ENCODE peak calls at places on chromosome 7, in eight cellular contexts. B is A549, Q is upper lobe of left lung, W is transverse colon, K is K562, V is sigmoid colon, P is tibial nerve, I is SK-N-SH. M is an unnamed sample.

GRCh38 chr7:87316097-87316700 is 29.3 kb upstream of the CROT start:
- DNase-seq in B (no peak), P (no peak), Q (no peak), V (no peak), W (no peak), I (no peak), K (no peak), M (no peak)

GRCh38 chr7:87877641-87878040 is 1.3 kb downstream of the DBF4 start:
- DNase-seq in K (no peak), V (no peak), P (no peak), Q (no peak), B (no peak), I (no peak), W (no peak), M (no peak)

GRCh38 chr7:134533288-134533771 is 6.0 kb downstream of the AKR1B10 start:
- DNase-seq in K (no peak), P (no peak), V (no peak), B (no peak), Q (no peak), W (no peak), I (no peak), M (no peak)

GRCh38 chr7:98294798-98295382 is 13.4 kb downstream of the BRI3 start:
- DNase-seq in P (no peak), K (peak), I (peak), Q (peak), W (peak), V (no peak), B (peak), M (no peak)

GRCh38 chr7:155252388-155252957 is 45.2 kb upstream of the INSIG1 start:
- DNase-seq in Q (no peak), I (no peak), W (no peak), V (no peak), P (no peak), B (no peak), K (no peak), M (no peak)

GRCh38 chr7:44073664-44074348 is 8.4 kb upstream of the PGAM2 start:
- DNase-seq in W (peak), P (peak), I (no peak), B (no peak), Q (peak), K (no peak), V (peak), M (no peak)

GRCh38 chr7:107035446-107035845 is 9.1 kb upstream of the PRKAR2B start:
- DNase-seq in V (no peak), Q (no peak), P (no peak), W (no peak), I (peak), B (peak), K (peak), M (no peak)

GRCh38 chr7:138625849-138626230 is 75.3 kb downstream of the SVOPL start:
- DNase-seq in K (no peak), I (no peak), Q (no peak), P (no peak), W (no peak), B (no peak), V (no peak), M (no peak)

GRCh38 chr7:30159698-30160143 is 24.9 kb downstream of the MTURN start:
- DNase-seq in Q (peak), I (peak), B (peak), V (no peak), W (peak), K (peak), P (no peak), M (no peak)

GRCh38 chr7:128450913-128451312 is 4.8 kb upstream of the HILPDA start:
- DNase-seq in W (no peak), P (no peak), K (no peak), B (no peak), V (no peak), Q (no peak), I (no peak), M (no peak)

GRCh38 chr7:135837675-135838074 is 89.1 kb upstream of the FAM180A start:
- DNase-seq in P (no peak), W (no peak), Q (no peak), I (no peak), V (no peak), K (no peak), B (no peak), M (no peak)

GRCh38 chr7:84364708-84365107 is 170.1 kb upstream of the SEMA3A start:
- DNase-seq in K (no peak), V (no peak), P (no peak), W (no peak), B (no peak), Q (no peak), I (no peak), M (no peak)

GRCh38 chr7:108805808-108806397 is 236.2 kb downstream of the DNAJB9 start:
- DNase-seq in I (peak), K (peak), V (no peak), Q (no peak), W (no peak), B (peak), P (no peak), M (no peak)
- TF ChIP-seq EP300 in I (no peak), K (no peak), V (no peak), Q (no peak), W (no peak), B (no peak), P (no peak), M (no peak)

GRCh38 chr7:116408166-116408565 is 91.4 kb upstream of the CAV2 start:
- DNase-seq in K (no peak), Q (no peak), W (no peak), V (no peak), P (no peak), I (no peak), B (no peak), M (no peak)

GRCh38 chr7:116404389-116404788 is 95.1 kb upstream of the CAV2 start:
- DNase-seq in K (no peak), V (no peak), B (no peak), P (no peak), W (no peak), I (no peak), Q (no peak), M (no peak)

GRCh38 chr7:116405810-116406209 is 93.7 kb upstream of the CAV2 start:
- DNase-seq in V (no peak), Q (no peak), K (no peak), B (no peak), P (no peak), W (no peak), I (no peak), M (no peak)

GRCh38 chr7:116403265-116403664 is 96.3 kb upstream of the CAV2 start:
- DNase-seq in V (no peak), I (no peak), W (no peak), K (no peak), B (no peak), P (no peak), Q (no peak), M (no peak)

GRCh38 chr7:116407165-116407564 is 92.4 kb upstream of the CAV2 start:
- DNase-seq in V (no peak), B (no peak), P (no peak), K (no peak), W (no peak), I (no peak), Q (no peak), M (no peak)
- TF ChIP-seq EP300 in V (no peak), B (no peak), P (no peak), K (no peak), W (no peak), I (no peak), Q (no peak), M (no peak)

DNA sequence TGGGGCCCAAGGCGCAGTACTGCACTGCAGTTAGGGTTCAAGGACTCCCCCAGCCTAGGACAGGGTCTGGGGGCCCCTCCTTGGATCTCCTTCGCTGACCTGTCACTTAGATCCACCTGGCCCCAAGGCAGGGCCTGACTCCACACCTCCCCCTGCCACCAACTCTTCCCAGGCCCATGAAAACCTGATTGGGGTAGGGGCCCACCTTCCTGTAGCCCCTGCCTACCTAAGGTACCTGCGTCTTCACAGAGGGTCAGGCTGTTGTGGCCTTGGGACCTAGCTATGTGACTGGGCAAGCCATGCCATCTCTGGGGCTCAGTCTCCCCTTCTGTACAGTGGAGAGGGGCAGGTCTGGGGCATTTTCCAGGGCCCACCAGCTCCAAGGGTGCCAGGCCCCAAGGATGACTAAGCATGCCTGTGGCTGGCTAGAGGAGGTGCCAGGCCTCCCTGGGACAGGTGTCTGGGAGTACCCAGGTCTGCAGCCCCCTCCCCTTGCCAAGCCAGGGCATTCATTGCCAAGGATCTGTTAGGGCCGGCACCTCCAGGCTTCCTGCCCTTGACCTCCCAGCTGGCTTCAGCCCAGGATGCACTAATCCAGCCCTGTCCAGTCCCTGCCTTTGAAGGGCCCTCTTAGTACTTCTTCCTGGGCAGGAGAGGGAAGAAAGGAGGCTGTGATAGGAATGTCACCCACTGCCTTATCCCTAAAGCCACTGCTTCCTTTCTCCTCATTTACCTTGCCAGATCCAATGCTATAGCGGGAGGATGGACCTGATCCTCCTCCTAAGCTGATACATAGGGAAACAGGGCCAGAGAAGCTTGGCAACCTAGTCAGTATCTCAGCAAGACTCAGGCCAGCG is 1.3 kb downstream of the LIMK1 start:
- DNase-seq in P (no peak), Q (peak), W (no peak), K (no peak), I (peak), B (no peak), V (no peak), M (no peak)
- TF ChIP-seq EP300 in P (no peak), Q (no peak), W (no peak), K (no peak), I (no peak), B (no peak), V (no peak), M (no peak)

GRCh38 chr7:36668080-36668479 is 56.2 kb downstream of the AOAH start:
- DNase-seq in I (no peak), V (no peak), B (no peak), Q (no peak), P (no peak), W (no peak), K (no peak), M (no peak)

GRCh38 chr7:36668750-36669149 is 55.5 kb downstream of the AOAH start:
- DNase-seq in K (no peak), I (no peak), V (no peak), B (no peak), P (no peak), W (peak), Q (no peak), M (no peak)

GRCh38 chr7:36673703-36674102 is 50.6 kb downstream of the AOAH start:
- DNase-seq in W (no peak), B (no peak), K (no peak), P (no peak), I (no peak), V (no peak), Q (no peak), M (no peak)

GRCh38 chr7:36671432-36671829 is 52.9 kb downstream of the AOAH start:
- DNase-seq in B (no peak), Q (no peak), W (no peak), P (no peak), K (no peak), V (no peak), I (no peak), M (no peak)

GRCh38 chr7:36670585-36671431 is 53.5 kb downstream of the AOAH start:
- DNase-seq in K (peak), B (peak), P (no peak), Q (peak), V (no peak), W (peak), I (peak), M (peak)
- TF ChIP-seq EP300 in K (no peak), B (no peak), P (no peak), Q (no peak), V (no peak), W (no peak), I (no peak), M (no peak)